ENCODE peak calls at places on chromosomes 13 and 19, in nine cellular contexts. P is mammary epithelial cell, X is HCT116, V is dorsolateral prefrontal cortex, Q is colonic mucosa, H is stomach, B is esophagus muscularis mucosa, R is uterus, T is keratinocyte. N is an unnamed sample. For H3K27me3, the result is how much of the 10 kb centered on the place peaks cover.

GRCh38 chr19:38384209-38385027 is 3.4 kb downstream of the GGN start:
- DNase-seq in P (peak), X (no peak), V (no peak), Q (no peak), H (no peak), B (no peak), R (no peak), T (no peak), N (peak)

GRCh38 chr19:33401683-33402420 is 28.3 kb downstream of the CEBPG start:
- DNase-seq in P (no peak), X (no peak), V (no peak), Q (no peak), H (no peak), B (no peak), R (no peak), T (no peak), N (no peak)

GRCh38 chr13:44273991-44274810 is 99.4 kb upstream of the SERP2 start:
- DNase-seq in P (no peak), X (no peak), V (no peak), Q (no peak), H (no peak), B (no peak), R (no peak), T (no peak), N (no peak)

GRCh38 chr13:66546534-66547379 is 683.4 kb downstream of the PCDH9 start:
- DNase-seq in P (peak), X (no peak), V (no peak), Q (no peak), H (no peak), B (no peak), R (no peak), T (no peak), N (no peak)

GRCh38 chr19:16002985-16003384 is 54.2 kb downstream of the OR10H4 start:
- DNase-seq in P (no peak), X (no peak), V (no peak), Q (no peak), H (no peak), B (peak), R (no peak), T (no peak), N (no peak)

GRCh38 chr13:99281811-99282263 is 23.7 kb upstream of the GPR18 start:
- DNase-seq in P (no peak), X (no peak), V (no peak), Q (peak), H (peak), B (no peak), R (peak), T (no peak), N (no peak)

GRCh38 chr19:39320948-39321831 is 527 bp upstream of the LRFN1 start:
- DNase-seq in P (no peak), X (no peak), V (no peak), Q (no peak), H (no peak), B (no peak), R (no peak), T (no peak), N (peak)

GRCh38 chr19:19816679-19817078 is 4.9 kb downstream of the ZNF506 start:
- DNase-seq in P (no peak), X (no peak), V (no peak), Q (no peak), H (no peak), B (no peak), R (peak), T (no peak), N (no peak)

GRCh38 chr13:39656325-39656677 is 839 bp downstream of the COG6 start:
- DNase-seq in P (peak), X (no peak), V (no peak), Q (no peak), H (no peak), B (no peak), R (no peak), T (no peak), N (no peak)

GRCh38 chr19:1766800-1767352 is 13.6 kb downstream of the ONECUT3 start:
- DNase-seq in P (no peak), X (no peak), V (no peak), Q (no peak), H (no peak), B (no peak), R (no peak), T (no peak), N (no peak)

GRCh38 chr19:1768918-1769644 is 15.8 kb downstream of the ONECUT3 start:
- DNase-seq in P (no peak), X (no peak), V (no peak), Q (no peak), H (no peak), B (no peak), R (no peak), T (no peak), N (no peak)

GRCh38 chr19:1768248-1768647 is 14.9 kb downstream of the ONECUT3 start:
- DNase-seq in P (no peak), X (no peak), V (no peak), Q (no peak), H (no peak), B (no peak), R (no peak), T (no peak), N (peak)

GRCh38 chr19:1765904-1766799 is 12.8 kb downstream of the ONECUT3 start:
- DNase-seq in P (no peak), X (no peak), V (no peak), Q (no peak), H (no peak), B (no peak), R (no peak), T (no peak), N (no peak)

GRCh38 chr19:1767464-1767933 is 14.2 kb downstream of the ONECUT3 start:
- DNase-seq in P (no peak), X (no peak), V (no peak), Q (peak), H (peak), B (no peak), R (peak), T (no peak), N (peak)
- H3K27me3 ChIP-seq in P (under half), X (under half), V (half or more), Q (half or more), H (under half), B (half or more), R (under half), T (half or more), N (half or more)

GRCh38 chr13:20080377-20081164 is 80.3 kb downstream of the GJA3 start:
- DNase-seq in P (no peak), X (no peak), V (no peak), Q (no peak), H (no peak), B (no peak), R (no peak), T (no peak), N (no peak)

GRCh38 chr13:20069956-20070355 is 90.9 kb downstream of the GJA3 start:
- DNase-seq in P (no peak), X (no peak), V (no peak), Q (no peak), H (no peak), B (no peak), R (no peak), T (no peak), N (no peak)

GRCh38 chr13:20073775-20074174 is 87.1 kb downstream of the GJA3 start:
- DNase-seq in P (no peak), X (no peak), V (no peak), Q (no peak), H (no peak), B (no peak), R (no peak), T (no peak), N (no peak)

DNA sequence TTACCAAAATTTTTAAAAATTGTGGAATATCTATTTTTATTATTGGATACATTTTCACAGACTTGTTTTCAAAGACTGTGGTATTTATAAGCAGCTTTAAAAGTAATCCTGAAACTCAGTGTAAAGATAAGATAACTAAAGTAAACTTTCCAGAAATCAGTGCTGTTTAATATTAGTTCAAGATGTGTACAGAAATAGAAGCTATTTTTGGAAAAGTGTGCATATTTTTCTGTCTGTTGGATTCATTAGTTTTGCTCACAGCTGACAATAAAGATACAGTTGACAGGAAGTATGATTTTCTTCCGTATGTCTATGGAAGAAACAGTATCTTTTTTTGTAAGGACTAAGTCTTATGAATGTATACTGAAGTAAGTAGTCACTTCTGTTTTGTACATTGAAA is 85.9 kb downstream of the GJA3 start:
- DNase-seq in P (no peak), X (no peak), V (no peak), Q (no peak), H (no peak), B (no peak), R (no peak), T (no peak), N (no peak)
- H3K4me3 ChIP-seq in P (no peak), X (no peak), V (no peak), Q (no peak), H (no peak), B (no peak), R (no peak), T (no peak), N (no peak)

GRCh38 chr13:106688940-106689339 is 121.0 kb upstream of the ARGLU1 start:
- DNase-seq in P (no peak), X (no peak), V (no peak), Q (no peak), H (no peak), B (no peak), R (no peak), T (no peak), N (no peak)
- TF ChIP-seq CTCF in P (no peak), X (no peak), V (no peak), Q (no peak), H (no peak), B (no peak), R (no peak), T (no peak), N (no peak)

GRCh38 chr13:52395704-52396103 is 10.3 kb downstream of the THSD1 start:
- DNase-seq in P (no peak), X (no peak), V (no peak), Q (no peak), H (no peak), B (no peak), R (no peak), T (no peak), N (peak)

GRCh38 chr13:52399037-52399436 is 6.9 kb downstream of the THSD1 start:
- DNase-seq in P (no peak), X (no peak), V (no peak), Q (no peak), H (no peak), B (no peak), R (no peak), T (no peak), N (no peak)

GRCh38 chr13:52399708-52400107 is 6.3 kb downstream of the THSD1 start:
- DNase-seq in P (no peak), X (no peak), V (no peak), Q (no peak), H (no peak), B (no peak), R (no peak), T (no peak), N (no peak)

DNA sequence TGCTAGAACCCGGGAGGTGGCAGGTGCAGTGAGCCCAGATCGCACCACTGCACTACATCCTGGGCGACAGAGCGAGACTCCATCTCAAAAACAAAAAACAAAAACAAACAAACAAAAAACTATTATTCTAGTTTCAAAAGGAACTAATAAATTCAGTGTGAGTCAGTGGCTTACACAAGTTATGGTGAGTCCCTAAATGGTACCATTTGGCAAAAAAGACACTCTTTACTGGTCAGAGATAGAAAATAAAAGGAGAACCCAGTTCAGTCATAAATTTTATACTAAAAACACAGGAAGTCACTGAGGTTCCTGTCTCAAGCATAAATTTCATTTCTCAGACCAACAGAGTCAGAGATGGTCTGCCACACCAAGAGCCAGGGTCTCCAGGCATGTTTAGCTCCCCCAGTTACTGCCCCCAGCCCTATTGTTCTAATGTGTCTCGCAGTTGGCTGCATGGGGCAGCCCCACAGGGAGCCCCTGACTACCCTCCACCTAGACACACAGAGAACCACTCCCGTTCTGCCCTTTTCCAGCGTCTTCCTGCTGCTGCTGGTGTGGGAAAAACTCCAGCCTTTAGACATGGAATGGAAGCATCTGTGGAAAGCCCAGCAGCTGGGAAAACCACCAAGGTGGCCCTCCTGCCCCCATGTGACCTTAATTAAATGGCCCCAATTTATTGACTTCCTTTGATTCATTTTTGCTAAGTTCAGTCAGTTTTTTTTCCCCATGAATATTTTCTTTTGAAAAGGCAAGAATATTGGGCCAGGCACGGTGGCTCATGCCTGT is 12.2 kb downstream of the THSD1 start:
- DNase-seq in P (no peak), X (no peak), V (no peak), Q (no peak), H (no peak), B (no peak), R (no peak), T (no peak), N (no peak)
- H3K27me3 ChIP-seq in P (under half), X (under half), V (under half), Q (under half), H (under half), B (under half), R (under half), T (under half), N (under half)

DNA sequence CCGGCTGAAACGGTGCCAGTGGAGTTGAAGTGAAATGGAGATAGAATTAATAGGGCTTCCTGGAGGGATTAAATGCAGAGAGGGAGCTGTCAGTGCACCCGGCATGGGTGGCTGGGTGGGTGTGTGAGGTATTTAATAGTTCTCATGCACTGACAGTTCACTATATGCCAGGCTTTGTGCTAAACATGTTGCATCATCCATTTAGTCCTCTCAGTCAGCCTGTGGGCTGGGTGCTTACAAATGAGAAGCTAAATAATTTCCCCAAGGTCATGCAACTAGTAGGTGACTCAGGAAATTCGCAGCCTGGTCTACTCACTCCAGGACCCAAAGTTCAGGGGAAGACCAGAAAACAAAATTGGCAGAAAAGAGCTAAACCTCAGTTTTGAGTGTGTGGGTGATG is 63.5 kb upstream of the SPATA13 start:
- DNase-seq in P (no peak), X (no peak), V (no peak), Q (no peak), H (no peak), B (no peak), R (no peak), T (no peak), N (peak)
- H3K4me3 ChIP-seq in P (no peak), X (no peak), V (no peak), Q (no peak), H (no peak), B (no peak), R (no peak), T (no peak), N (no peak)

N was measured in WERI-Rb-1.